ENCODE peak calls at places on chromosome 3, in ten cellular contexts. One of them, this sample, is unnamed.

GRCh38 chr3:50661321-50661837 is 13.3 kb upstream of the DOCK3 start:
- DNase-seq in tibial nerve: no peak
- DNase-seq in K562: no peak
- DNase-seq in H54: no peak
- DNase-seq in adrenal gland: no peak
- DNase-seq in thyroid gland: no peak
- DNase-seq in GM12878: no peak
- DNase-seq in heart left ventricle: peak
- DNase-seq in suprapubic skin: no peak
- DNase-seq in body of pancreas: no peak
- DNase-seq in this sample: no peak

GRCh38 chr3:48271763-48272498 is 31.0 kb downstream of the ZNF589 start:
- DNase-seq in H54: no peak
- DNase-seq in thyroid gland: no peak
- DNase-seq in heart left ventricle: no peak
- DNase-seq in adrenal gland: no peak
- DNase-seq in GM12878: no peak
- DNase-seq in body of pancreas: no peak
- DNase-seq in tibial nerve: no peak
- DNase-seq in K562: no peak
- DNase-seq in suprapubic skin: no peak
- DNase-seq in this sample: no peak

GRCh38 chr3:140428380-140428779 is 249.5 kb upstream of the TRIM42 start:
- DNase-seq in adrenal gland: no peak
- DNase-seq in GM12878: no peak
- DNase-seq in tibial nerve: no peak
- DNase-seq in body of pancreas: no peak
- DNase-seq in thyroid gland: no peak
- DNase-seq in K562: no peak
- DNase-seq in H54: no peak
- DNase-seq in heart left ventricle: no peak
- DNase-seq in suprapubic skin: no peak
- DNase-seq in this sample: no peak

GRCh38 chr3:195450731-195451229 is 8.0 kb upstream of the ACAP2 start:
- DNase-seq in GM12878: no peak
- DNase-seq in K562: no peak
- DNase-seq in H54: no peak
- DNase-seq in heart left ventricle: no peak
- DNase-seq in suprapubic skin: peak
- DNase-seq in thyroid gland: peak
- DNase-seq in body of pancreas: peak
- DNase-seq in adrenal gland: peak
- DNase-seq in tibial nerve: peak
- DNase-seq in this sample: no peak

GRCh38 chr3:150106752-150107428 is 136.2 kb upstream of the PFN2 start:
- DNase-seq in thyroid gland: no peak
- DNase-seq in GM12878: no peak
- DNase-seq in H54: no peak
- DNase-seq in adrenal gland: no peak
- DNase-seq in heart left ventricle: no peak
- DNase-seq in tibial nerve: no peak
- DNase-seq in body of pancreas: no peak
- DNase-seq in K562: no peak
- DNase-seq in suprapubic skin: no peak
- DNase-seq in this sample: no peak

GRCh38 chr3:140717915-140718314 is 40.1 kb downstream of the TRIM42 start:
- DNase-seq in heart left ventricle: no peak
- DNase-seq in suprapubic skin: no peak
- DNase-seq in adrenal gland: no peak
- DNase-seq in GM12878: no peak
- DNase-seq in tibial nerve: peak
- DNase-seq in thyroid gland: no peak
- DNase-seq in K562: no peak
- DNase-seq in H54: no peak
- DNase-seq in body of pancreas: no peak
- DNase-seq in this sample: no peak

GRCh38 chr3:13844911-13845310 is 35.0 kb downstream of the WNT7A start:
- DNase-seq in K562: no peak
- DNase-seq in tibial nerve: no peak
- DNase-seq in adrenal gland: no peak
- DNase-seq in GM12878: no peak
- DNase-seq in suprapubic skin: no peak
- DNase-seq in H54: no peak
- DNase-seq in body of pancreas: no peak
- DNase-seq in heart left ventricle: no peak
- DNase-seq in thyroid gland: no peak
- DNase-seq in this sample: peak

GRCh38 chr3:193872265-193872753 is 263.6 kb upstream of the HES1 start:
- DNase-seq in thyroid gland: peak
- DNase-seq in H54: peak
- DNase-seq in heart left ventricle: no peak
- DNase-seq in suprapubic skin: no peak
- DNase-seq in GM12878: no peak
- DNase-seq in K562: peak
- DNase-seq in adrenal gland: peak
- DNase-seq in tibial nerve: peak
- DNase-seq in body of pancreas: peak
- DNase-seq in this sample: no peak

GRCh38 chr3:7707192-7707591 is 794.4 kb upstream of the LMCD1 start:
- DNase-seq in tibial nerve: no peak
- DNase-seq in H54: no peak
- DNase-seq in K562: no peak
- DNase-seq in thyroid gland: peak
- DNase-seq in heart left ventricle: no peak
- DNase-seq in GM12878: no peak
- DNase-seq in adrenal gland: no peak
- DNase-seq in suprapubic skin: no peak
- DNase-seq in body of pancreas: no peak
- DNase-seq in this sample: no peak

DNA sequence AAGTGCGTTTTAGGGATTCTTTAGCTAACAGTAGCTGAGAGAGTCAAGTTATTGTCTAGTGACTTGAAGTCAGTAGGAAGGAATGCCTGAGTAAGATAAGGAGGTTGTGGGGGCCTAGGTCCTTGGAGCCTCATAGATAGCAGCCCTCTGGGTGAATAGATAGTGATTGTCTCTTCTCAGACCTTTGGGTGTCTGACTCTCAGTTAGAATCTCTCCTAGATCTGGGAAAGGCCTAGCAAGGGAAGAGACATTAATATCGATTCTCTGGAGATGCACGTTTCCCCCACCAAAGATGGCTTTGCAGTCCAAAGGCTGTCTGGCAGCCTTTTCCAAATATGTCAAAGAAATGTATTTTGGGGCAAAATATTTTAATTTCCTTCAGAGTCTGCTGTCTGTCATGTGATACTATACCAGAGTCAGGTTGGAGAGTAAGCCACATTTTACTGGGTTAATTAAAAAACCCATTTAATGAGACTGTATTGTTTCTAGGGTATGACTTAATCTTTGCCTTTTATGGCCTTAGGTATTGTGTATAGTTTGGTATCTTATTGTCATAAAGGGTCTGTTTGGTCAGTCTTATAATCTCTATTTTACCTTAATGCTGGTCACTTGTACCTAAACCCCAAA is 92.2 kb downstream of the ST6GAL1 start:
- DNase-seq in thyroid gland: no peak
- DNase-seq in heart left ventricle: no peak
- DNase-seq in GM12878: no peak
- DNase-seq in tibial nerve: no peak
- DNase-seq in body of pancreas: no peak
- DNase-seq in H54: no peak
- DNase-seq in adrenal gland: no peak
- DNase-seq in suprapubic skin: no peak
- DNase-seq in K562: peak
- DNase-seq in this sample: no peak
- TF ChIP-seq POLR2A in thyroid gland: no peak
- TF ChIP-seq POLR2A in heart left ventricle: no peak
- TF ChIP-seq POLR2A in GM12878: no peak
- TF ChIP-seq POLR2A in tibial nerve: no peak
- TF ChIP-seq POLR2A in body of pancreas: no peak
- TF ChIP-seq POLR2A in H54: no peak
- TF ChIP-seq POLR2A in adrenal gland: no peak
- TF ChIP-seq POLR2A in suprapubic skin: no peak
- TF ChIP-seq POLR2A in K562: no peak
- TF ChIP-seq POLR2A in this sample: no peak

DNA sequence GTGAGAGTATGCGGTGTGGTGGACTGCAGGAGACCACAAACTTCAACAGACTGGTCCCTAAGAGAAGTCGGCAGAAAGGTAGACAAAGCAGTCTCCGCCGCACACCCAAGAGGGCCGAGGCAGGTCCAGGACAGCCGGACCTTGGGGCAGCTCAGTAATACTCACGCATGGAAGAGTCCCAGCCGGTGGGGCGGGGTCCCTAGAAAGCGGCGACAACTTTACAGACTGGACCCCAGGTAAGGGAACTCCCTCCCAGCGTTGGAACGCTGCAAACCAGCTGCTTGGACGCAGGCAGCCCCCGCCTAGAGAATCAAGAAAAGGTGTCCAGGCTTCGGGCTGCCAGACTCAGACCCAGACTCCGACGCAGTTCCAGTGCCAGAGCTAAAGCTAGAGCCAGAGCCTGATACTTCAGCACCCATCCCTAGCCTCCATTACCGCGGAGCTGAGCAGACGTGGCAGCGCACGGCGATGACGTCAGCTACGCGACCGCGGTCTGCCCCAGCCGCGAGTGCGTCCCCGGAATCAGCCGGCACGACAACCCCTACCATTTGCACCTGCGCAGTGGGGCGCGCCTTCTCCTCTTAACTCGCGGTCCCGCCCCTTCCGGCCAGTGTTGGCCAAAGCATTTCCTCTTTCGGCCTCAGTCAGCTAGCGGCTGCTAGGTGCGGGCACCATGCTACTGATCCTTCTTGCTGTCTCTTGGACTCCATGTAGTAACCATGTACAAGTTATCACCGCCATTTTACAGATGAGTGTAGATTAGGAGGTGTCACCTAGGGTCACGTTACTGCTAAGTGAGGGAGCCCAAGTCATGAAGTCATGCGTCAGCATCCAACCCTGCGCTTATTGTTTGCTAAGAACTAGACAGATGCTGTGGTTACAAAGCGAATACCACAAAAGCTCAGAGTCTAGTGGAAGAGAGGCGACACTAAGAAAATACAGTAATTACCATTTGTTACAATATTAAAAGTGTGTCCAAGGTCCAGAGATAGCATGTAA is at the start of gene TMEM39A:
- DNase-seq in thyroid gland: peak
- DNase-seq in GM12878: peak
- DNase-seq in suprapubic skin: peak
- DNase-seq in adrenal gland: peak
- DNase-seq in tibial nerve: peak
- DNase-seq in H54: peak
- DNase-seq in K562: peak
- DNase-seq in heart left ventricle: peak
- DNase-seq in body of pancreas: peak
- DNase-seq in this sample: peak
- TF ChIP-seq POLR2A in thyroid gland: peak
- TF ChIP-seq POLR2A in GM12878: peak
- TF ChIP-seq POLR2A in suprapubic skin: peak
- TF ChIP-seq POLR2A in adrenal gland: peak
- TF ChIP-seq POLR2A in tibial nerve: peak
- TF ChIP-seq POLR2A in H54: peak
- TF ChIP-seq POLR2A in K562: peak
- TF ChIP-seq POLR2A in heart left ventricle: peak
- TF ChIP-seq POLR2A in body of pancreas: peak
- TF ChIP-seq POLR2A in this sample: peak

GRCh38 chr3:169869484-169870304 is at the start of gene LRRC31:
- DNase-seq in suprapubic skin: no peak
- DNase-seq in GM12878: no peak
- DNase-seq in adrenal gland: no peak
- DNase-seq in body of pancreas: no peak
- DNase-seq in thyroid gland: no peak
- DNase-seq in heart left ventricle: no peak
- DNase-seq in H54: no peak
- DNase-seq in K562: no peak
- DNase-seq in tibial nerve: no peak
- DNase-seq in this sample: no peak
- TF ChIP-seq POLR2A in suprapubic skin: no peak
- TF ChIP-seq POLR2A in GM12878: no peak
- TF ChIP-seq POLR2A in adrenal gland: no peak
- TF ChIP-seq POLR2A in body of pancreas: no peak
- TF ChIP-seq POLR2A in thyroid gland: no peak
- TF ChIP-seq POLR2A in heart left ventricle: no peak
- TF ChIP-seq POLR2A in H54: no peak
- TF ChIP-seq POLR2A in K562: no peak
- TF ChIP-seq POLR2A in tibial nerve: no peak
- TF ChIP-seq POLR2A in this sample: no peak

GRCh38 chr3:15107075-15107947 is 8.4 kb upstream of the RBSN start:
- DNase-seq in heart left ventricle: no peak
- DNase-seq in H54: no peak
- DNase-seq in body of pancreas: no peak
- DNase-seq in adrenal gland: no peak
- DNase-seq in tibial nerve: no peak
- DNase-seq in suprapubic skin: no peak
- DNase-seq in K562: no peak
- DNase-seq in GM12878: no peak
- DNase-seq in thyroid gland: no peak
- DNase-seq in this sample: no peak
- TF ChIP-seq POLR2A in heart left ventricle: no peak
- TF ChIP-seq POLR2A in H54: no peak
- TF ChIP-seq POLR2A in body of pancreas: no peak
- TF ChIP-seq POLR2A in adrenal gland: no peak
- TF ChIP-seq POLR2A in tibial nerve: no peak
- TF ChIP-seq POLR2A in suprapubic skin: no peak
- TF ChIP-seq POLR2A in K562: no peak
- TF ChIP-seq POLR2A in GM12878: no peak
- TF ChIP-seq POLR2A in thyroid gland: no peak
- TF ChIP-seq POLR2A in this sample: no peak

GRCh38 chr3:141739731-141740130 is 1.6 kb downstream of the RNF7 start:
- DNase-seq in H54: no peak
- DNase-seq in suprapubic skin: no peak
- DNase-seq in body of pancreas: no peak
- DNase-seq in adrenal gland: no peak
- DNase-seq in thyroid gland: no peak
- DNase-seq in tibial nerve: no peak
- DNase-seq in heart left ventricle: no peak
- DNase-seq in GM12878: no peak
- DNase-seq in K562: no peak
- DNase-seq in this sample: no peak

GRCh38 chr3:141735789-141736465 is 2.2 kb upstream of the RNF7 start:
- DNase-seq in heart left ventricle: no peak
- DNase-seq in body of pancreas: no peak
- DNase-seq in tibial nerve: no peak
- DNase-seq in thyroid gland: no peak
- DNase-seq in H54: no peak
- DNase-seq in adrenal gland: no peak
- DNase-seq in K562: no peak
- DNase-seq in GM12878: no peak
- DNase-seq in suprapubic skin: no peak
- DNase-seq in this sample: no peak

GRCh38 chr3:141737108-141737507 is 990 bp upstream of the RNF7 start:
- DNase-seq in GM12878: no peak
- DNase-seq in K562: no peak
- DNase-seq in body of pancreas: peak
- DNase-seq in tibial nerve: no peak
- DNase-seq in thyroid gland: no peak
- DNase-seq in H54: no peak
- DNase-seq in adrenal gland: no peak
- DNase-seq in heart left ventricle: no peak
- DNase-seq in suprapubic skin: no peak
- DNase-seq in this sample: peak

GRCh38 chr3:141738636-141739363 is 702 bp downstream of the RNF7 start:
- DNase-seq in body of pancreas: peak
- DNase-seq in H54: peak
- DNase-seq in GM12878: no peak
- DNase-seq in heart left ventricle: no peak
- DNase-seq in tibial nerve: peak
- DNase-seq in suprapubic skin: no peak
- DNase-seq in adrenal gland: no peak
- DNase-seq in thyroid gland: no peak
- DNase-seq in K562: no peak
- DNase-seq in this sample: no peak

GRCh38 chr3:141737828-141738635 is at the start of gene RNF7:
- DNase-seq in body of pancreas: peak
- DNase-seq in thyroid gland: peak
- DNase-seq in tibial nerve: peak
- DNase-seq in heart left ventricle: peak
- DNase-seq in K562: peak
- DNase-seq in suprapubic skin: peak
- DNase-seq in H54: peak
- DNase-seq in adrenal gland: peak
- DNase-seq in GM12878: peak
- DNase-seq in this sample: peak
- TF ChIP-seq POLR2A in body of pancreas: peak
- TF ChIP-seq POLR2A in thyroid gland: peak
- TF ChIP-seq POLR2A in tibial nerve: peak
- TF ChIP-seq POLR2A in heart left ventricle: no peak
- TF ChIP-seq POLR2A in K562: peak
- TF ChIP-seq POLR2A in suprapubic skin: peak
- TF ChIP-seq POLR2A in H54: no peak
- TF ChIP-seq POLR2A in adrenal gland: peak
- TF ChIP-seq POLR2A in GM12878: peak
- TF ChIP-seq POLR2A in this sample: no peak

This sample was measured in spleen.